ENCODE peak calls at places on chromosomes 7 and 10, in nine cellular contexts. One of them, this sample, is unnamed.

GRCh38 chr10:21278491-21279216 is 246.8 kb downstream of the SKIDA1 start:
- DNase-seq in AG10803: peak
- DNase-seq in neural crest cell: peak
- DNase-seq in NCI-H2081: peak
- DNase-seq in iris pigment epithelial cell: peak
- DNase-seq in T-helper 1 cell: peak
- DNase-seq in ovary: peak
- DNase-seq in MCF 10A: peak
- DNase-seq in activated T-cell treated with anti-CD3 and anti-CD28 coated beads, Interleukin-2, amount 50 U/mL, for 72 hours: peak
- DNase-seq in this sample: peak

GRCh38 chr7:125567686-125568085 is 638.1 kb upstream of the POT1 start:
- DNase-seq in MCF 10A: no peak
- DNase-seq in iris pigment epithelial cell: no peak
- DNase-seq in ovary: no peak
- DNase-seq in neural crest cell: no peak
- DNase-seq in NCI-H2081: peak
- DNase-seq in activated T-cell treated with anti-CD3 and anti-CD28 coated beads, Interleukin-2, amount 50 U/mL, for 72 hours: no peak
- DNase-seq in AG10803: no peak
- DNase-seq in T-helper 1 cell: no peak
- DNase-seq in this sample: no peak

GRCh38 chr10:31261502-31262311 is 57.3 kb upstream of the ZEB1 start:
- DNase-seq in activated T-cell treated with anti-CD3 and anti-CD28 coated beads, Interleukin-2, amount 50 U/mL, for 72 hours: no peak
- DNase-seq in T-helper 1 cell: no peak
- DNase-seq in iris pigment epithelial cell: peak
- DNase-seq in ovary: no peak
- DNase-seq in NCI-H2081: no peak
- DNase-seq in neural crest cell: no peak
- DNase-seq in MCF 10A: peak
- DNase-seq in AG10803: peak
- DNase-seq in this sample: no peak

GRCh38 chr7:128894101-128894440 is 16.4 kb downstream of the KCP start:
- DNase-seq in NCI-H2081: no peak
- DNase-seq in iris pigment epithelial cell: no peak
- DNase-seq in activated T-cell treated with anti-CD3 and anti-CD28 coated beads, Interleukin-2, amount 50 U/mL, for 72 hours: no peak
- DNase-seq in MCF 10A: no peak
- DNase-seq in AG10803: no peak
- DNase-seq in ovary: no peak
- DNase-seq in neural crest cell: no peak
- DNase-seq in T-helper 1 cell: no peak
- DNase-seq in this sample: no peak

GRCh38 chr10:68156373-68157185 is 47.3 kb downstream of the MYPN start:
- DNase-seq in ovary: peak
- DNase-seq in activated T-cell treated with anti-CD3 and anti-CD28 coated beads, Interleukin-2, amount 50 U/mL, for 72 hours: peak
- DNase-seq in NCI-H2081: peak
- DNase-seq in MCF 10A: peak
- DNase-seq in T-helper 1 cell: peak
- DNase-seq in AG10803: peak
- DNase-seq in neural crest cell: peak
- DNase-seq in iris pigment epithelial cell: peak
- DNase-seq in this sample: peak

GRCh38 chr10:63919576-63920279 is 398.5 kb downstream of the REEP3 start:
- DNase-seq in MCF 10A: no peak
- DNase-seq in ovary: no peak
- DNase-seq in iris pigment epithelial cell: no peak
- DNase-seq in NCI-H2081: no peak
- DNase-seq in AG10803: no peak
- DNase-seq in T-helper 1 cell: no peak
- DNase-seq in neural crest cell: no peak
- DNase-seq in activated T-cell treated with anti-CD3 and anti-CD28 coated beads, Interleukin-2, amount 50 U/mL, for 72 hours: no peak
- DNase-seq in this sample: no peak

GRCh38 chr10:131888186-131888604 is 12.6 kb upstream of the PPP2R2D start:
- DNase-seq in AG10803: no peak
- DNase-seq in NCI-H2081: no peak
- DNase-seq in ovary: no peak
- DNase-seq in T-helper 1 cell: no peak
- DNase-seq in activated T-cell treated with anti-CD3 and anti-CD28 coated beads, Interleukin-2, amount 50 U/mL, for 72 hours: no peak
- DNase-seq in MCF 10A: peak
- DNase-seq in iris pigment epithelial cell: no peak
- DNase-seq in neural crest cell: no peak
- DNase-seq in this sample: no peak

GRCh38 chr10:4470231-4470840 is 355.7 kb upstream of the AKR1E2 start:
- DNase-seq in AG10803: peak
- DNase-seq in NCI-H2081: no peak
- DNase-seq in T-helper 1 cell: no peak
- DNase-seq in MCF 10A: no peak
- DNase-seq in ovary: no peak
- DNase-seq in activated T-cell treated with anti-CD3 and anti-CD28 coated beads, Interleukin-2, amount 50 U/mL, for 72 hours: no peak
- DNase-seq in iris pigment epithelial cell: peak
- DNase-seq in neural crest cell: no peak
- DNase-seq in this sample: no peak

GRCh38 chr7:7566651-7567611 is at the start of gene MIOS:
- DNase-seq in NCI-H2081: peak
- DNase-seq in iris pigment epithelial cell: peak
- DNase-seq in AG10803: peak
- DNase-seq in T-helper 1 cell: peak
- DNase-seq in MCF 10A: peak
- DNase-seq in neural crest cell: peak
- DNase-seq in activated T-cell treated with anti-CD3 and anti-CD28 coated beads, Interleukin-2, amount 50 U/mL, for 72 hours: peak
- DNase-seq in ovary: peak
- DNase-seq in this sample: peak

GRCh38 chr7:2278026-2278425 is 36.0 kb downstream of the NUDT1 start:
- DNase-seq in MCF 10A: no peak
- DNase-seq in activated T-cell treated with anti-CD3 and anti-CD28 coated beads, Interleukin-2, amount 50 U/mL, for 72 hours: no peak
- DNase-seq in T-helper 1 cell: no peak
- DNase-seq in NCI-H2081: no peak
- DNase-seq in AG10803: no peak
- DNase-seq in neural crest cell: no peak
- DNase-seq in ovary: no peak
- DNase-seq in iris pigment epithelial cell: no peak
- DNase-seq in this sample: no peak

GRCh38 chr7:101099969-101100781 is 14.9 kb downstream of the TRIM56 start:
- DNase-seq in ovary: peak
- DNase-seq in MCF 10A: peak
- DNase-seq in activated T-cell treated with anti-CD3 and anti-CD28 coated beads, Interleukin-2, amount 50 U/mL, for 72 hours: peak
- DNase-seq in neural crest cell: peak
- DNase-seq in T-helper 1 cell: no peak
- DNase-seq in AG10803: peak
- DNase-seq in NCI-H2081: peak
- DNase-seq in iris pigment epithelial cell: peak
- DNase-seq in this sample: peak

GRCh38 chr10:78700413-78700812 is 368.4 kb upstream of the ZMIZ1 start:
- DNase-seq in activated T-cell treated with anti-CD3 and anti-CD28 coated beads, Interleukin-2, amount 50 U/mL, for 72 hours: no peak
- DNase-seq in T-helper 1 cell: no peak
- DNase-seq in iris pigment epithelial cell: peak
- DNase-seq in neural crest cell: no peak
- DNase-seq in MCF 10A: peak
- DNase-seq in AG10803: peak
- DNase-seq in ovary: no peak
- DNase-seq in NCI-H2081: no peak
- DNase-seq in this sample: no peak

GRCh38 chr7:105336009-105336408 is 52.7 kb downstream of the SRPK2 start:
- DNase-seq in iris pigment epithelial cell: no peak
- DNase-seq in AG10803: no peak
- DNase-seq in NCI-H2081: no peak
- DNase-seq in T-helper 1 cell: no peak
- DNase-seq in MCF 10A: no peak
- DNase-seq in neural crest cell: no peak
- DNase-seq in activated T-cell treated with anti-CD3 and anti-CD28 coated beads, Interleukin-2, amount 50 U/mL, for 72 hours: no peak
- DNase-seq in ovary: no peak
- DNase-seq in this sample: no peak

GRCh38 chr10:58593008-58593407 is 80.3 kb downstream of the BICC1 start:
- DNase-seq in T-helper 1 cell: no peak
- DNase-seq in MCF 10A: no peak
- DNase-seq in NCI-H2081: no peak
- DNase-seq in neural crest cell: no peak
- DNase-seq in iris pigment epithelial cell: no peak
- DNase-seq in activated T-cell treated with anti-CD3 and anti-CD28 coated beads, Interleukin-2, amount 50 U/mL, for 72 hours: no peak
- DNase-seq in ovary: no peak
- DNase-seq in AG10803: no peak
- DNase-seq in this sample: no peak

GRCh38 chr10:122648599-122649428 is 50.8 kb downstream of the C10orf120 start:
- DNase-seq in MCF 10A: peak
- DNase-seq in T-helper 1 cell: no peak
- DNase-seq in activated T-cell treated with anti-CD3 and anti-CD28 coated beads, Interleukin-2, amount 50 U/mL, for 72 hours: peak
- DNase-seq in NCI-H2081: peak
- DNase-seq in AG10803: peak
- DNase-seq in ovary: no peak
- DNase-seq in iris pigment epithelial cell: peak
- DNase-seq in neural crest cell: peak
- DNase-seq in this sample: peak

GRCh38 chr7:132578050-132578370 is 1.7 kb upstream of the PLXNA4 start:
- DNase-seq in NCI-H2081: no peak
- DNase-seq in iris pigment epithelial cell: no peak
- DNase-seq in MCF 10A: no peak
- DNase-seq in AG10803: no peak
- DNase-seq in activated T-cell treated with anti-CD3 and anti-CD28 coated beads, Interleukin-2, amount 50 U/mL, for 72 hours: no peak
- DNase-seq in neural crest cell: no peak
- DNase-seq in ovary: no peak
- DNase-seq in T-helper 1 cell: no peak
- DNase-seq in this sample: no peak

GRCh38 chr7:102874166-102874829 is 38.5 kb upstream of the LRRC17 start:
- DNase-seq in neural crest cell: no peak
- DNase-seq in MCF 10A: peak
- DNase-seq in iris pigment epithelial cell: peak
- DNase-seq in T-helper 1 cell: no peak
- DNase-seq in AG10803: peak
- DNase-seq in ovary: no peak
- DNase-seq in activated T-cell treated with anti-CD3 and anti-CD28 coated beads, Interleukin-2, amount 50 U/mL, for 72 hours: peak
- DNase-seq in NCI-H2081: no peak
- DNase-seq in this sample: no peak

GRCh38 chr10:7035111-7035761 is 375.6 kb downstream of the SFMBT2 start:
- DNase-seq in activated T-cell treated with anti-CD3 and anti-CD28 coated beads, Interleukin-2, amount 50 U/mL, for 72 hours: no peak
- DNase-seq in T-helper 1 cell: no peak
- DNase-seq in AG10803: no peak
- DNase-seq in NCI-H2081: no peak
- DNase-seq in ovary: no peak
- DNase-seq in neural crest cell: no peak
- DNase-seq in MCF 10A: no peak
- DNase-seq in iris pigment epithelial cell: no peak
- DNase-seq in this sample: no peak

GRCh38 chr10:103659674-103660363 is 166.3 kb downstream of the NEURL1 start:
- DNase-seq in AG10803: peak
- DNase-seq in T-helper 1 cell: peak
- DNase-seq in MCF 10A: peak
- DNase-seq in neural crest cell: no peak
- DNase-seq in iris pigment epithelial cell: peak
- DNase-seq in NCI-H2081: peak
- DNase-seq in ovary: no peak
- DNase-seq in activated T-cell treated with anti-CD3 and anti-CD28 coated beads, Interleukin-2, amount 50 U/mL, for 72 hours: peak
- DNase-seq in this sample: no peak

GRCh38 chr7:66741706-66742053 is 1.1 kb downstream of the RABGEF1 start:
- DNase-seq in activated T-cell treated with anti-CD3 and anti-CD28 coated beads, Interleukin-2, amount 50 U/mL, for 72 hours: no peak
- DNase-seq in ovary: peak
- DNase-seq in MCF 10A: peak
- DNase-seq in T-helper 1 cell: no peak
- DNase-seq in AG10803: peak
- DNase-seq in iris pigment epithelial cell: peak
- DNase-seq in NCI-H2081: no peak
- DNase-seq in neural crest cell: no peak
- DNase-seq in this sample: no peak

GRCh38 chr10:31467791-31468535 is 148.9 kb downstream of the ZEB1 start:
- DNase-seq in MCF 10A: peak
- DNase-seq in NCI-H2081: no peak
- DNase-seq in activated T-cell treated with anti-CD3 and anti-CD28 coated beads, Interleukin-2, amount 50 U/mL, for 72 hours: no peak
- DNase-seq in neural crest cell: no peak
- DNase-seq in AG10803: no peak
- DNase-seq in ovary: peak
- DNase-seq in iris pigment epithelial cell: peak
- DNase-seq in T-helper 1 cell: no peak
- DNase-seq in this sample: peak

GRCh38 chr10:63700209-63700934 is 179.2 kb downstream of the REEP3 start:
- DNase-seq in AG10803: peak
- DNase-seq in MCF 10A: peak
- DNase-seq in iris pigment epithelial cell: peak
- DNase-seq in T-helper 1 cell: no peak
- DNase-seq in activated T-cell treated with anti-CD3 and anti-CD28 coated beads, Interleukin-2, amount 50 U/mL, for 72 hours: peak
- DNase-seq in ovary: no peak
- DNase-seq in NCI-H2081: peak
- DNase-seq in neural crest cell: no peak
- DNase-seq in this sample: no peak